ENCODE peak calls at places on chromosomes 12 and 14, in nine cellular contexts. F is HCT116, Q is esophagus muscularis mucosa, N is suprapubic skin, I is Peyer's patch, Y is upper lobe of left lung, H is esophagus squamous epithelium, G is ovary, P is uterus. O is an unnamed sample. For H3K4me1, the result is how much of the 10 kb centered on the place peaks cover.

GRCh38 chr12:54352891-54353874 is 11.1 kb downstream of the GPR84 start:
- DNase-seq in F (no peak), N (no peak), G (peak), Q (no peak), H (no peak), P (peak), I (no peak), Y (peak), O (no peak)

GRCh38 chr12:24062642-24063245 is 113.3 kb upstream of the SOX5 start:
- DNase-seq in P (no peak), F (no peak), G (no peak), H (no peak), Y (no peak), Q (no peak), I (no peak), N (no peak), O (no peak)

GRCh38 chr12:100267603-100268281 is 765 bp downstream of the SCYL2 start:
- DNase-seq in I (no peak), Q (no peak), N (peak), Y (peak), P (no peak), F (no peak), H (no peak), G (no peak), O (no peak)

GRCh38 chr14:88411039-88411438 is 25.6 kb downstream of the SPATA7 start:
- DNase-seq in F (no peak), G (no peak), Y (peak), H (no peak), Q (no peak), N (no peak), I (no peak), P (no peak), O (no peak)

GRCh38 chr12:56633465-56634241 is 3.5 kb upstream of the BAZ2A start:
- DNase-seq in Y (no peak), I (no peak), P (no peak), H (no peak), N (no peak), F (no peak), Q (no peak), G (no peak), O (no peak)

GRCh38 chr12:107405436-107405835 is 280.2 kb upstream of the PWP1 start:
- DNase-seq in H (no peak), Y (no peak), Q (no peak), I (no peak), G (no peak), F (no peak), P (no peak), N (no peak), O (no peak)

GRCh38 chr12:106135075-106135474 is 3.7 kb downstream of the NUAK1 start:
- DNase-seq in N (no peak), G (no peak), H (no peak), Y (no peak), I (no peak), P (no peak), F (no peak), Q (no peak), O (no peak)

GRCh38 chr14:85087201-85087600 is 442.7 kb upstream of the FLRT2 start:
- DNase-seq in I (no peak), Y (no peak), N (no peak), F (no peak), P (no peak), G (no peak), H (no peak), Q (no peak), O (no peak)

GRCh38 chr12:24901975-24902461 is 46.9 kb downstream of the BCAT1 start:
- DNase-seq in H (no peak), Q (no peak), F (no peak), I (no peak), N (no peak), Y (peak), P (no peak), G (no peak), O (no peak)

GRCh38 chr12:52439845-52440244 is 5.7 kb upstream of the KRT75 start:
- DNase-seq in G (no peak), H (no peak), I (no peak), P (no peak), F (no peak), N (no peak), Q (no peak), Y (no peak), O (no peak)

GRCh38 chr12:30110970-30111586 is 327.3 kb upstream of the TMTC1 start:
- DNase-seq in Y (no peak), I (no peak), F (no peak), H (no peak), G (no peak), P (no peak), Q (no peak), N (no peak), O (no peak)

GRCh38 chr14:91872517-91873470 is 5.5 kb upstream of the TC2N start:
- DNase-seq in F (no peak), N (peak), Q (no peak), H (no peak), Y (peak), G (no peak), I (peak), P (peak), O (peak)

GRCh38 chr12:95393191-95393790 is 80.7 kb upstream of the METAP2 start:
- DNase-seq in N (no peak), H (no peak), P (no peak), Y (no peak), G (no peak), I (no peak), Q (no peak), F (peak), O (no peak)

GRCh38 chr12:75995691-75996090 is 35.9 kb downstream of the PHLDA1 start:
- DNase-seq in H (no peak), P (no peak), Q (no peak), Y (no peak), F (no peak), G (no peak), N (no peak), I (no peak), O (no peak)

GRCh38 chr12:32322354-32322753 is 77.0 kb upstream of the FGD4 start:
- DNase-seq in Y (no peak), Q (no peak), I (no peak), N (no peak), H (no peak), F (no peak), P (no peak), G (no peak), O (no peak)

GRCh38 chr14:81584495-81584894 is 50.8 kb upstream of the SEL1L start:
- DNase-seq in F (no peak), Y (no peak), N (no peak), H (no peak), I (no peak), G (no peak), P (no peak), Q (no peak), O (no peak)

GRCh38 chr12:3747976-3748619 is 4.8 kb downstream of the CRACR2A start:
- DNase-seq in F (no peak), Y (no peak), N (no peak), H (no peak), P (no peak), G (no peak), Q (peak), I (no peak), O (no peak)

GRCh38 chr12:111580737-111581136 is 18.4 kb downstream of the ATXN2 start:
- DNase-seq in Q (no peak), G (no peak), Y (no peak), I (no peak), N (no peak), P (no peak), F (no peak), H (no peak), O (no peak)

GRCh38 chr12:12718853-12719252 is 1.7 kb downstream of the CDKN1B start:
- DNase-seq in P (no peak), G (no peak), H (no peak), F (no peak), I (no peak), Q (peak), Y (no peak), N (no peak), O (no peak)

GRCh38 chr14:104388631-104389325 is 190.8 kb upstream of the C14orf180 start:
- DNase-seq in F (no peak), P (no peak), H (no peak), N (peak), Y (peak), Q (no peak), I (no peak), G (peak), O (no peak)

GRCh38 chr12:93803408-93803807 is 126.2 kb downstream of the CRADD start:
- DNase-seq in Y (no peak), I (no peak), N (no peak), F (no peak), Q (no peak), G (no peak), P (no peak), H (no peak), O (no peak)

GRCh38 chr14:79178719-79179118 is 1008.5 kb downstream of the NRXN3 start:
- DNase-seq in Y (no peak), Q (no peak), N (no peak), G (no peak), I (no peak), F (no peak), H (no peak), P (no peak), O (no peak)

GRCh38 chr14:74400328-74400727 is 25.7 kb downstream of the SYNDIG1L start:
- DNase-seq in F (peak), Q (no peak), G (no peak), I (no peak), H (no peak), Y (no peak), N (no peak), P (no peak), O (no peak)

GRCh38 chr14:54121461-54121860 is 164.8 kb upstream of the BMP4 start:
- DNase-seq in N (no peak), I (no peak), Q (no peak), H (no peak), F (no peak), G (no peak), Y (no peak), P (no peak), O (no peak)

GRCh38 chr14:104967414-104968152 is 10.6 kb downstream of the AHNAK2 start:
- DNase-seq in P (peak), Q (no peak), Y (peak), F (no peak), N (no peak), H (no peak), I (no peak), G (no peak), O (no peak)

GRCh38 chr12:118884226-118884625 is 97.1 kb upstream of the SRRM4 start:
- DNase-seq in Q (no peak), G (no peak), I (no peak), P (no peak), Y (no peak), N (no peak), H (no peak), F (no peak), O (no peak)

GRCh38 chr14:61219673-61220072 is 61.5 kb downstream of the TMEM30B start:
- DNase-seq in N (no peak), H (no peak), I (no peak), Y (no peak), F (no peak), Q (no peak), G (no peak), P (no peak), O (no peak)

GRCh38 chr12:127362121-127362520 is 904.8 kb upstream of the TMEM132C start:
- DNase-seq in Y (no peak), P (no peak), N (no peak), G (no peak), Q (peak), I (no peak), H (no peak), F (no peak), O (no peak)

GRCh38 chr12:92139634-92140555 is 5.8 kb downstream of the BTG1 start:
- DNase-seq in G (no peak), Q (no peak), H (no peak), P (no peak), I (no peak), N (no peak), F (no peak), Y (no peak), O (no peak)

GRCh38 chr12:104219908-104220404 is 4.4 kb downstream of the TXNRD1 start:
- DNase-seq in I (no peak), F (peak), Y (peak), Q (peak), G (no peak), N (no peak), P (no peak), H (no peak), O (no peak)

GRCh38 chr14:101520621-101521305 is 40.5 kb upstream of the DIO3 start:
- DNase-seq in Y (no peak), Q (no peak), P (peak), G (peak), H (no peak), I (no peak), F (no peak), N (peak), O (peak)

GRCh38 chr14:55957950-55958349 is 160.3 kb upstream of the PELI2 start:
- DNase-seq in G (no peak), P (no peak), I (no peak), Q (peak), Y (no peak), N (no peak), F (no peak), H (no peak), O (no peak)

GRCh38 chr14:75884198-75884611 is 97.6 kb downstream of the TGFB3 start:
- DNase-seq in H (no peak), Q (no peak), N (no peak), I (no peak), P (no peak), F (no peak), G (no peak), Y (no peak), O (no peak)

GRCh38 chr14:89767861-89768268 is 186.7 kb downstream of the EFCAB11 start:
- DNase-seq in Q (no peak), N (no peak), I (no peak), G (no peak), Y (no peak), F (peak), H (no peak), P (no peak), O (no peak)

GRCh38 chr12:82329508-82329907 is 28.7 kb downstream of the CCDC59 start:
- DNase-seq in G (no peak), H (no peak), I (no peak), F (no peak), N (no peak), Q (no peak), P (no peak), Y (no peak), O (no peak)

GRCh38 chr12:1797011-1797901 is 23.1 kb upstream of the LRTM2 start:
- DNase-seq in P (peak), Y (peak), Q (no peak), F (no peak), N (peak), H (no peak), I (peak), G (peak), O (peak)

GRCh38 chr14:21245813-21246212 is 23.4 kb downstream of the HNRNPC start:
- DNase-seq in Q (no peak), N (no peak), Y (no peak), G (no peak), H (no peak), I (no peak), F (no peak), P (no peak), O (no peak)

GRCh38 chr12:114848661-114849060 is 164.7 kb upstream of the TBX3 start:
- DNase-seq in Y (no peak), Q (no peak), I (no peak), G (peak), P (no peak), F (no peak), N (no peak), H (no peak), O (peak)

GRCh38 chr14:68177728-68178127 is 358.1 kb downstream of the RAD51B start:
- DNase-seq in G (no peak), Y (no peak), F (no peak), I (no peak), P (no peak), H (no peak), N (no peak), Q (no peak), O (no peak)

GRCh38 chr12:57715786-57716185 is 21.9 kb downstream of the OS9 start:
- DNase-seq in Q (peak), H (no peak), N (no peak), I (no peak), Y (no peak), G (no peak), F (no peak), P (no peak), O (no peak)

GRCh38 chr12:57716305-57716704 is 22.2 kb downstream of the AGAP2 start:
- DNase-seq in F (no peak), H (no peak), G (no peak), Q (peak), P (no peak), I (no peak), Y (no peak), N (no peak), O (no peak)

GRCh38 chr12:57713209-57713608 is 19.3 kb downstream of the OS9 start:
- DNase-seq in G (no peak), Q (peak), Y (no peak), I (no peak), P (no peak), N (no peak), F (no peak), H (no peak), O (no peak)

GRCh38 chr12:57708296-57708695 is 14.4 kb downstream of the OS9 start:
- DNase-seq in Y (no peak), I (no peak), P (no peak), G (no peak), F (no peak), H (no peak), N (no peak), Q (no peak), O (no peak)

GRCh38 chr12:57712671-57713070 is 18.7 kb downstream of the OS9 start:
- DNase-seq in F (no peak), G (no peak), H (no peak), I (no peak), N (no peak), P (no peak), Y (no peak), Q (peak), O (no peak)
- H3K27ac ChIP-seq in F (no peak), G (no peak), H (no peak), I (no peak), N (no peak), P (no peak), Y (no peak), Q (no peak), O (no peak)

GRCh38 chr14:64504897-64505771 is 564 bp downstream of the ZBTB1 start:
- DNase-seq in H (peak), Y (peak), F (peak), P (peak), Q (peak), G (peak), N (peak), I (peak), O (peak)
- H3K4me1 ChIP-seq in H (half or more), Y (half or more), F (under half), P (under half), Q (half or more), G (under half), N (half or more), I (under half), O (half or more)

GRCh38 chr12:48157016-48157888 is at the start of gene ASB8:
- DNase-seq in H (peak), N (peak), Y (peak), G (peak), F (peak), Q (peak), I (peak), P (peak), O (peak)
- TF ChIP-seq POLR2A in H (no peak), N (no peak), Y (peak), G (no peak), F (peak), Q (no peak), I (peak), P (peak), O (no peak)

DNA sequence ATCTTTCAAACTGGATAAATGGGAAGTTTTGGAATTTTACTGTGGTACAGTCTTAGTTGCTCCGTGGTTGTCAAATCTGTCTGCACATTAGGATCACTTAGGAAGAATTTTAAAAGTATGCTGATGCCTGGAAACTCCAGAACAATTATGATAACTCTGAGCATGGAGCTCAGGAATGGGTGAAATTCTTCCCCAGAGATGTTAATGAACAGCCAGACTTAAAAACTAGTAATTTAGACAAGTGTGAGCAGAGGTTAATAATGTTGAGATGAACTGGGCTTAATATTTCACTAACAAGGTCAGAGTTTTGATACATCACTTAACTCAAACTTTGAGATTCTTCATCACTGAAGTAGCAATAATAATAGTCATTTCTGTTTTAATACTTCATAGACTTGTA is 94.5 kb downstream of the NTS start:
- DNase-seq in G (no peak), Q (no peak), I (no peak), Y (no peak), N (no peak), H (no peak), P (no peak), F (no peak), O (no peak)
- H3K27ac ChIP-seq in G (no peak), Q (no peak), I (no peak), Y (no peak), N (no peak), H (no peak), P (no peak), F (no peak), O (no peak)

GRCh38 chr14:44616204-44616603 is 109.1 kb upstream of the FSCB start:
- DNase-seq in P (no peak), Q (no peak), F (no peak), Y (no peak), H (no peak), N (no peak), G (no peak), I (no peak), O (no peak)
- H3K4me1 ChIP-seq in P (under half), Q (under half), F (under half), Y (under half), H (under half), N (under half), G (under half), I (under half), O (under half)